ENCODE peak calls at places on chromosomes 5 and 9, in five cellular contexts. Y is midbrain; P is activated T-cell treated with anti-CD3 and anti-CD28 coated beads, Interleukin-2, amount 50 U/mL, for 24 hours; O is H1; G is NCI-H1092. C is an unnamed sample.

GRCh38 chr5:98602534-98603112 is 170.8 kb upstream of the RGMB start:
- DNase-seq in G (no peak), O (no peak), P (no peak), Y (no peak), C (no peak)

GRCh38 chr5:124742983-124743533 is 3.4 kb downstream of the ZNF608 start:
- DNase-seq in P (no peak), G (no peak), O (no peak), Y (no peak), C (no peak)

GRCh38 chr9:15139467-15139866 is 167.5 kb downstream of the TTC39B start:
- DNase-seq in O (no peak), G (no peak), Y (no peak), P (no peak), C (no peak)

GRCh38 chr5:146048994-146049703 is 56.2 kb downstream of the PLAC8L1 start:
- DNase-seq in P (no peak), O (no peak), G (peak), Y (peak), C (peak)

GRCh38 chr5:72720205-72720604 is 96.3 kb upstream of the TNPO1 start:
- DNase-seq in G (no peak), Y (no peak), P (no peak), O (no peak), C (no peak)

GRCh38 chr9:113620377-113621161 is 157.0 kb downstream of the RGS3 start:
- DNase-seq in Y (no peak), G (peak), O (peak), P (peak), C (no peak)

GRCh38 chr9:136720251-136720886 is 8.0 kb downstream of the DIPK1B start:
- DNase-seq in G (no peak), O (no peak), P (no peak), Y (no peak), C (no peak)

GRCh38 chr5:5373351-5374033 is 49.0 kb upstream of the ICE1 start:
- DNase-seq in G (no peak), Y (no peak), P (no peak), O (no peak), C (no peak)

GRCh38 chr9:136140046-136140445 is 21.4 kb upstream of the TMEM250 start:
- DNase-seq in O (no peak), Y (no peak), P (no peak), G (no peak), C (no peak)

GRCh38 chr9:134422701-134423100 is 96.4 kb downstream of the RXRA start:
- DNase-seq in G (no peak), O (no peak), P (no peak), Y (no peak), C (no peak)

GRCh38 chr5:131637694-131638093 is 2.7 kb upstream of the RAPGEF6 start:
- DNase-seq in O (no peak), P (no peak), Y (no peak), G (no peak), C (no peak)

GRCh38 chr5:111017731-111018130 is 53.8 kb upstream of the TSLP start:
- DNase-seq in G (no peak), O (no peak), Y (no peak), P (no peak), C (no peak)